ENCODE peak calls at places on chromosomes 11 and 22, in four cellular contexts. O is K562, H is GM12878, B is HepG2. I is an unnamed sample.
A peak's percentile ranks its signal among the peaks of the same experiment; 100 is the strongest.

GRCh38 chr22:24588370-24588755 is 4.5 kb downstream of the LRRC75B start:
- DNase-seq in O (no peak), B (no peak), H (no peak), I (no peak)

GRCh38 chr11:90512846-90513245 is 290.0 kb upstream of the CHORDC1 start:
- DNase-seq in B (no peak), H (no peak), O (no peak), I (no peak)

GRCh38 chr11:26276798-26277424 is 55.0 kb upstream of the ANO3 start:
- DNase-seq in B (peak; percentile 38), O (peak; percentile 50), H (no peak), I (peak; percentile 87)

GRCh38 chr11:12318791-12319733 is 58.3 kb upstream of the PARVA start:
- DNase-seq in O (no peak), B (no peak), H (no peak), I (no peak)

GRCh38 chr11:60987577-60988277 is 16.2 kb downstream of the CD6 start:
- DNase-seq in H (no peak), O (no peak), B (no peak), I (no peak)

GRCh38 chr11:102853956-102854355 is 10.5 kb upstream of the MMP3 start:
- DNase-seq in H (no peak), O (no peak), B (no peak), I (no peak)

GRCh38 chr22:27801616-27802388 is at the start of gene MN1:
- DNase-seq in B (no peak), O (no peak), H (no peak), I (peak; percentile 68)

GRCh38 chr11:134596404-134596803 is 184.4 kb upstream of the B3GAT1 start:
- DNase-seq in O (no peak), B (no peak), H (no peak), I (no peak)

GRCh38 chr11:57547854-57548377 is 10.5 kb downstream of the SMTNL1 start:
- DNase-seq in H (no peak), O (no peak), B (no peak), I (peak; percentile 23)

GRCh38 chr11:3022982-3023381 is 30.9 kb upstream of the NAP1L4 start:
- DNase-seq in B (no peak), O (no peak), H (no peak), I (no peak)

GRCh38 chr11:47510231-47510630 is 42.7 kb downstream of the CELF1 start:
- DNase-seq in H (no peak), B (no peak), O (no peak), I (no peak)

GRCh38 chr22:39500101-39500500 is 2.0 kb upstream of the MIEF1 start:
- DNase-seq in H (no peak), B (no peak), O (no peak), I (no peak)

GRCh38 chr11:118168751-118169150 is 7.7 kb downstream of the SCN2B start:
- DNase-seq in B (no peak), H (no peak), O (no peak), I (no peak)

GRCh38 chr22:25111579-25112517 is 87.8 kb upstream of the CRYBB3 start:
- DNase-seq in O (peak; percentile 13), B (no peak), H (no peak), I (peak; percentile 27)

GRCh38 chr11:106281455-106282173 is 204.2 kb downstream of the AASDHPPT start:
- DNase-seq in O (no peak), B (no peak), H (no peak), I (no peak)

GRCh38 chr11:67268684-67269268 is 2.5 kb downstream of the GRK2 start:
- DNase-seq in H (no peak), O (no peak), B (no peak), I (no peak)

GRCh38 chr11:130947889-130948288 is 31.6 kb upstream of the SNX19 start:
- DNase-seq in O (no peak), H (no peak), B (no peak), I (no peak)

DNA sequence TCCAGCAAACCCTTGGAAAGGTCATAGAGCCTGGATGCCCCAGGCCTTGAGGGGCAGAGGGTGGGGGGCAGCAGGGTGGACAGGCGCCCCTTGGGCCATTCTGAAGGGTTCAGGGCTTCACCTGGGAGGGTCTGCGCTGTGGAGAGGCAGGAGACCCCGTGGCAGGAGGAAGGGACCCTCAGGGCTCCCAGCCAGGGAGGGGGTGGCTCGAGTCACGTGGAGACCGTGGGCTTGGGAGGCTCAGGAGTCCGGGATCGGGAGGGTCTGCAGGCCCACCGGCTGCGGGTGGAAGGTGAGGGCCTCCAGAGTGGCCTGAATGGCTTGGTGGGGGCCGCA is 48.5 kb upstream of the A4GALT start:
- DNase-seq in O (no peak), H (no peak), B (no peak), I (no peak)
- H3K9ac ChIP-seq in O (no peak overlapping the region), H (peak overlapping the region; percentile 27), B (no peak overlapping the region), I (no peak overlapping the region)

GRCh38 chr11:65849366-65849765 is 8.6 kb downstream of the CFL1 start:
- DNase-seq in B (no peak), O (no peak), H (no peak), I (no peak)

GRCh38 chr11:65849771-65850216 is 8.2 kb downstream of the CFL1 start:
- DNase-seq in H (no peak), O (peak; percentile 3), B (no peak), I (no peak)

GRCh38 chr11:65851811-65852507 is 6.0 kb downstream of the CFL1 start:
- DNase-seq in O (no peak), B (no peak), H (no peak), I (no peak)

GRCh38 chr11:65851083-65851579 is 6.8 kb downstream of the CFL1 start:
- DNase-seq in H (no peak), O (peak; percentile 67), B (no peak), I (no peak)

DNA sequence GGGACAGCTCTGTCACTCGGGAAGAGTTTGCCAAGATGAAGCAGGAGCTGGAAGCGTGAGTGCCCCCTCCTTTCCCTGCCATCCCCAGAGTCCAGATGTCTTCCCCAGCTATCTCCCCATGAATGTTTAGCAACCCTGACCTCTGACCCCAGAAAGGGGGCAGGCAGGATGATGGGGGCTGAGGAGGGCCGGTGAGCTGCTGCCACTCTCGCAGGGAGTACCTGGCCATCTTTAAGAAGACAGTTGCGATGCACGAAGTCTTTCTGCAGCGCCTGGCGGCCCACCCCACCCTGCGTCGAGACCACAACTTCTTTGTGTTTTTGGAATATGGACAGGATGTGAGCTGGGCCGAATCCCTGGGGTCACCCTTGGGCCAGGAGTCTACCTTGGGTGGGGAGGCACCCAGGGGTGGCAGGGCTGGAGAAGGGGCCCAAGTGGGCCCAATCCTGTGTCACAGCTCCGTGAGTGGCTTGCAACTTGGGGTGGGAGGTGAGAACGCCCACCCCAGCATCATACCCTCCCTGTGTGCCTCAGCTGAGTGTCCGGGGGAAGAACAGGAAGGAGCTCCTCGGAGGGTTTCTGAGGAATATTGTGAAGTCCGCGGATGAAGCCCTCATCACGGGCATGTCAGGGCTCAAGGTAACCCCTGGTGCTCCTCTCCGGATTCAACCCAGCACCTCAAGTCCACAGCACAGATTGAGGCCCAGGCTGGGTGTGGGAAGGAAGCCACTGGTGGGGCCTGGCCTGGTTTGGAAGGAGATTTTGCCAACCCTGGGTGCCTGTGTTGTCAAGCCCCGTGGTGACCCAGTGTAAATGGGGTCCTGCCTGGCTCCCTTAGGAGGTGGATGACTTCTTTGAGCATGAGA is 7.5 kb downstream of the CFL1 start:
- DNase-seq in H (no peak), B (no peak), O (no peak), I (no peak)
- TF ChIP-seq MYC in H (no peak), B (no peak), O (no peak), I (no peak)

DNA sequence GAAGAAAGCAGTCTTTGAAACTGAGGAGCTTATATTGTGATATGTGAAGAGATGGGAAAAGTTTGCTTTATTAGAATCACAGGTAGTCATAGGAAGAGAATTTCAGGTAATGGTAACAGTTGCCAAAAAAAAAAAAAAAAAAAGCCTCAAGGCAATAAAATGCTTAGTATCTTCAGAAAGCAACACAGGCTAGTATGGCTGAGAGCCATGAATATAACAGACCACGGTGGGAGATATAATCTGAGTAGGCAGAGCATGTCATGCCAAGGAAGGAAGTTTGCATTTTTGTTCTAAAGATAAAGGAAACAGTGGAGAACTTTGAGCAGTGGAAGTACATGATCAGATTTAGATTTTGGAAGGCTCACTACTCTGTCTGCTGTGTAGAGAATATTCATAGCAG is 211.4 kb downstream of the ETS1 start:
- DNase-seq in H (no peak), B (no peak), O (no peak), I (peak; percentile 49)
- H3K4me1 ChIP-seq in H (no peaks in the 10 kb centered on the region), B (no peaks in the 10 kb centered on the region), O (no peaks in the 10 kb centered on the region), I (peaks cover 7% of the 10 kb centered on the region)

GRCh38 chr22:47724030-47724429 is 961.6 kb downstream of the TBC1D22A start:
- DNase-seq in B (no peak), H (no peak), O (no peak), I (no peak)

GRCh38 chr22:47727656-47728055 is 965.2 kb downstream of the TBC1D22A start:
- DNase-seq in H (no peak), O (no peak), B (no peak), I (no peak)

DNA sequence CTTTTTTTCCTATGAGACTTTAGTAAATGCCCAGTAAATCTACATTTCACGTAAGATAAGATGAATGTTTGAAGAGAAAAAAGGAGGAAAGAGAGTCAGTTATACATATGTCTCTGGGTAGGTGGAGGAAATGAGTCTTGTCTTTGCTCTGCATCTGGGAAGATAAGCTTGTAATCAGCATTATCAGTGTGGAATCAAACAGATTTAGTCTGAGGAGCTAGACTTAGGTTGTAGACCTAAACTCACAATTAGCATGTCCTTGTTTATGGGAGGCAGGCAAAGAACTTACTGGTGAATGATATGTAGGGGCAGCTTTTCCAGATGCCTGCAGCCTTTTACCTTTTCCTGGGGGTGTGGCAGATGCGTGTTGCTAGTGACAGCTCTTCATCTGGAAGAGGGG is 962.3 kb downstream of the TBC1D22A start:
- DNase-seq in H (no peak), O (no peak), B (no peak), I (no peak)
- H3K9ac ChIP-seq in H (no peak overlapping the region), O (no peak overlapping the region), B (no peak overlapping the region), I (no peak overlapping the region)

DNA sequence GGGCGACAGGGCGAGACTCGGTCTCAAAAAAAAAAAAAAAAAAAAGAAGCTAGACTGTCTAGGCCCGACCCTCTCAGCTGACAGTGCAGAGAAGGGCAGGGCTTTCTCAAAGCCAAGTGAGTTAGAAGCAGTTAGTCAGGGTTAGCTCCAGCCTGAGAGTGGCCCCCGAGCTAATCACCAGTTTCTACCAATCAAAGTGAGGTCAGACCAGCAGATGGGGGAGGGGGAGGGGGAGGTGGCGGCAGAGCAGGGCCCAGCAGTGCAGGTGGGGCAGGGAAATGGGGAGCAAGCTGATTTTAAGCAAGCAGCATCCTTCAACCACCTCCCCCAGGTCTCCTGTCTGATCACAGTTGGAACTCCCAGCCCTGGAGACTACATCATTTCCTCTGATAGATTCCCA is 55.3 kb upstream of the PRR5 start:
- DNase-seq in H (no peak), B (no peak), O (no peak), I (no peak)
- TF ChIP-seq MYC in H (no peak), B (no peak), O (no peak), I (no peak)

DNA sequence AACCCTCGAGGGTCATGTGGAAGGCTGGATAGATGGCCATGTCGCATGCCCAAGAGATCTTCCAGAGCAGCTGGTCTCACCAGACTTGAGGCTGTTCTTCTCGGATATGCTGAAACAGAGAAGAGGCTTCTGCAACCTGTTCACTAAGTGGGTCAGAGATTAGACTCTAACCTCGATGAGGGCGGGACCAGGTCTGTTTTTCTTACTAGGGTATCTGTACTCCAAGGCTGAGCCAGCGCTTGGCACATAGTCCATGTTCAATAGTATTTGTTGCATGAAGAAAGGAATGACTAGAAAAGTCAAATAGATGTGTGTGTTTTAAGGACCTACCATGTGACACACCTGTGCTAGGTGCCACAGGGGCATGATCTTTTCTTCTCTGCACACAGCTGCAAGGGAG is 43.6 kb downstream of the ABTB2 start:
- DNase-seq in H (no peak), B (no peak), O (no peak), I (no peak)
- H3K4me1 ChIP-seq in H (peaks cover 15% of the 10 kb centered on the region), B (peaks cover 66% of the 10 kb centered on the region), O (no peaks in the 10 kb centered on the region), I (no peaks in the 10 kb centered on the region)

GRCh38 chr11:45804806-45805304 is at the start of gene SLC35C1:
- DNase-seq in O (peak; percentile 97), B (peak; percentile 88), H (peak; percentile 63), I (peak; percentile 89)
- H3K9ac ChIP-seq in O (peak within 1 kb of the TSS; percentile 80), B (peak within 1 kb of the TSS; percentile 80), H (peak within 1 kb of the TSS; percentile 70), I (peak within 1 kb of the TSS; percentile 84)

GRCh38 chr11:15216678-15217077 is 102.0 kb downstream of the INSC start:
- DNase-seq in H (no peak), B (no peak), O (peak; percentile 44), I (no peak)
- TF ChIP-seq MYC in H (no peak), B (no peak), O (no peak), I (no peak)

I was measured in endothelial cell of umbilical vein.